ENCODE peak calls at places on chromosomes 6 and 20, in nine cellular contexts. G, A, F, H, R, Z, O, J and C are unnamed samples.

GRCh38 chr6:71489736-71490135 is 201.1 kb downstream of the OGFRL1 start:
- DNase-seq in G (no peak), A (no peak), R (no peak), F (no peak), Z (no peak), H (peak), J (peak), O (no peak), C (no peak)

GRCh38 chr20:23305098-23305497 is 45.5 kb upstream of the NXT1 start:
- DNase-seq in G (no peak), F (no peak), R (no peak), H (peak), Z (no peak), A (no peak), O (no peak), J (no peak), C (no peak)

GRCh38 chr6:2245103-2245953 is at the start of gene GMDS:
- DNase-seq in Z (peak), R (peak), H (peak), J (peak), F (peak), G (peak), A (peak), O (peak), C (peak)

GRCh38 chr6:32752580-32752979 is 10.8 kb downstream of the HLA-DQB2 start:
- DNase-seq in G (no peak), O (no peak), R (no peak), F (no peak), A (peak), H (peak), J (no peak), Z (no peak), C (no peak)

GRCh38 chr6:139776051-139776450 is 401.6 kb upstream of the CITED2 start:
- DNase-seq in R (no peak), Z (no peak), G (peak), O (no peak), J (peak), F (no peak), A (no peak), H (no peak), C (no peak)

GRCh38 chr6:55882731-55883595 is 7.6 kb upstream of the BMP5 start:
- DNase-seq in A (no peak), F (no peak), J (peak), R (no peak), Z (no peak), H (peak), O (no peak), G (no peak), C (no peak)

GRCh38 chr20:5074050-5074674 is 45.6 kb downstream of the PCNA start:
- DNase-seq in A (no peak), R (no peak), G (no peak), H (no peak), O (no peak), J (no peak), F (no peak), Z (no peak), C (no peak)

GRCh38 chr20:59025086-59025485 is 5.9 kb downstream of the TUBB1 start:
- DNase-seq in O (no peak), G (no peak), H (no peak), A (no peak), Z (no peak), R (no peak), J (no peak), F (no peak), C (no peak)

GRCh38 chr6:109448615-109449014 is 7.0 kb downstream of the MICAL1 start:
- DNase-seq in J (no peak), O (no peak), G (no peak), R (no peak), H (no peak), Z (no peak), A (no peak), F (no peak), C (no peak)

GRCh38 chr20:10637062-10637559 is 36.7 kb downstream of the JAG1 start:
- DNase-seq in O (no peak), A (no peak), G (no peak), Z (no peak), F (no peak), H (peak), J (no peak), R (no peak), C (peak)

GRCh38 chr6:166494757-166495486 is 91.6 kb downstream of the RAMACL start:
- DNase-seq in Z (no peak), O (no peak), H (no peak), A (no peak), F (no peak), G (peak), R (no peak), J (peak), C (no peak)

GRCh38 chr20:49610701-49611538 is 43.0 kb upstream of the PTGIS start:
- DNase-seq in Z (peak), G (peak), A (peak), J (peak), O (peak), H (peak), R (peak), F (peak), C (peak)

GRCh38 chr6:126927841-126928240 is 190.6 kb upstream of the RSPO3 start:
- DNase-seq in Z (no peak), F (no peak), R (no peak), O (no peak), H (no peak), A (no peak), J (no peak), G (no peak), C (no peak)

GRCh38 chr6:117976030-117976651 is 69.1 kb downstream of the SLC35F1 start:
- DNase-seq in F (peak), H (peak), G (peak), J (peak), A (peak), O (no peak), Z (peak), R (no peak), C (no peak)

GRCh38 chr6:150641398-150642139 is 41.9 kb downstream of the PLEKHG1 start:
- DNase-seq in G (no peak), O (no peak), J (no peak), Z (no peak), H (no peak), R (no peak), A (no peak), F (no peak), C (no peak)

GRCh38 chr20:25009218-25010145 is 16.9 kb upstream of the APMAP start:
- DNase-seq in O (no peak), J (no peak), A (no peak), Z (no peak), R (no peak), F (no peak), H (peak), G (no peak), C (no peak)

GRCh38 chr6:113855500-113856010 is 1.6 kb upstream of the MARCKS start:
- DNase-seq in Z (peak), R (no peak), A (peak), O (no peak), H (no peak), F (peak), J (no peak), G (peak), C (peak)

GRCh38 chr6:106700581-106700980 is 71.2 kb downstream of the QRSL1 start:
- DNase-seq in R (no peak), G (no peak), O (no peak), Z (no peak), F (no peak), A (no peak), J (no peak), H (no peak), C (no peak)

GRCh38 chr6:34067814-34068213 is 78.1 kb downstream of the GRM4 start:
- DNase-seq in F (no peak), R (no peak), O (no peak), A (no peak), J (peak), G (no peak), Z (no peak), H (no peak), C (no peak)

GRCh38 chr20:52402514-52402913 is 210.9 kb upstream of the ZFP64 start:
- DNase-seq in F (no peak), O (no peak), G (no peak), Z (no peak), R (no peak), A (no peak), J (no peak), H (no peak), C (no peak)

GRCh38 chr20:931401-931800 is 15.3 kb upstream of the ANGPT4 start:
- DNase-seq in R (no peak), H (no peak), A (no peak), G (no peak), J (peak), F (no peak), Z (no peak), O (no peak), C (no peak)

GRCh38 chr6:157432231-157432630 is 51.2 kb downstream of the ZDHHC14 start:
- DNase-seq in Z (no peak), J (no peak), H (peak), G (no peak), R (no peak), A (no peak), F (no peak), O (no peak), C (no peak)

GRCh38 chr20:45987108-45987780 is 15.2 kb upstream of the ZNF335 start:
- DNase-seq in R (peak), O (peak), A (peak), G (peak), Z (peak), J (peak), H (peak), F (peak), C (peak)

GRCh38 chr20:14698605-14699373 is 361.4 kb upstream of the FLRT3 start:
- DNase-seq in J (no peak), G (no peak), H (no peak), A (no peak), F (no peak), O (no peak), Z (no peak), R (no peak), C (no peak)

GRCh38 chr6:91106083-91106482 is 519.2 kb upstream of the MAP3K7 start:
- DNase-seq in H (no peak), Z (no peak), O (no peak), R (no peak), F (no peak), J (no peak), A (no peak), G (no peak), C (no peak)

GRCh38 chr6:11007715-11008608 is 36.1 kb downstream of the ELOVL2 start:
- DNase-seq in F (no peak), O (no peak), A (no peak), Z (no peak), R (no peak), J (peak), H (peak), G (no peak), C (no peak)

GRCh38 chr20:20210327-20210726 is 157.6 kb upstream of the INSM1 start:
- DNase-seq in H (peak), F (no peak), R (no peak), A (no peak), J (no peak), G (no peak), O (no peak), Z (no peak), C (peak)

GRCh38 chr20:41697861-41698559 is 79.8 kb upstream of the CHD6 start:
- DNase-seq in R (no peak), A (peak), Z (peak), H (peak), G (no peak), J (peak), F (peak), O (no peak), C (no peak)

GRCh38 chr6:133889557-133890301 is 816 bp downstream of the TCF21 start:
- DNase-seq in A (no peak), R (no peak), O (no peak), F (peak), Z (peak), G (peak), H (peak), J (peak), C (peak)

GRCh38 chr6:161116554-161117328 is 125.2 kb downstream of the MAP3K4 start:
- DNase-seq in F (no peak), R (no peak), G (no peak), Z (no peak), A (no peak), H (no peak), J (no peak), O (no peak), C (no peak)